ENCODE peak calls at places on chromosomes 7 and 10, in nine cellular contexts. K is H9, V is brain microvascular endothelial cell, U is AG04449, S is heart right ventricle, G is RWPE1, M is fibroblast of the aortic adventitia, A is left ventricle myocardium inferior, Q is cardiac fibroblast. X is an unnamed sample.

GRCh38 chr10:42753126-42753506 is 29.5 kb upstream of the BMS1 start:
- DNase-seq in K (peak; percentile 92), V (peak; percentile 58), A (peak; percentile 77), G (peak; percentile 65), M (peak; percentile 67), Q (peak; percentile 77), S (peak; percentile 83), U (peak; percentile 4), X (peak; percentile 46)

GRCh38 chr7:90966346-90966745 is 297.9 kb upstream of the FZD1 start:
- DNase-seq in U (no peak), G (no peak), K (no peak), M (no peak), V (no peak), A (no peak), S (no peak), Q (no peak), X (no peak)

GRCh38 chr10:92222603-92223275 is 68.1 kb downstream of the CPEB3 start:
- DNase-seq in Q (peak; percentile 52), U (no peak), M (peak; percentile 47), A (no peak), S (no peak), V (peak; percentile 22), K (no peak), G (peak; percentile 94), X (no peak)

GRCh38 chr7:81005254-81005653 is 86.4 kb upstream of the SEMA3C start:
- DNase-seq in Q (no peak), S (peak; percentile 18), G (no peak), A (peak; percentile 24), K (no peak), M (peak; percentile 41), U (no peak), V (no peak), X (no peak)

GRCh38 chr7:51263631-51264484 is 52.8 kb downstream of the COBL start:
- DNase-seq in A (no peak), U (no peak), S (no peak), M (no peak), G (peak; percentile 46), K (no peak), V (no peak), Q (no peak), X (no peak)

GRCh38 chr10:72687035-72687434 is 4.9 kb upstream of the MCU start:
- DNase-seq in U (no peak), A (no peak), K (no peak), Q (peak; percentile 51), S (no peak), M (no peak), V (no peak), G (no peak), X (no peak)

GRCh38 chr7:133645870-133646492 is 393.1 kb downstream of the EXOC4 start:
- DNase-seq in K (no peak), M (peak; percentile 55), U (no peak), G (no peak), V (no peak), Q (peak; percentile 54), A (no peak), S (no peak), X (no peak)

GRCh38 chr10:95183451-95184230 is 10.4 kb upstream of the ACSM6 start:
- DNase-seq in A (peak; percentile 88), V (peak; percentile 67), U (no peak), G (peak; percentile 89), M (peak; percentile 68), S (peak; percentile 92), Q (peak; percentile 85), K (peak; percentile 92), X (peak; percentile 87)

GRCh38 chr10:27699778-27700177 is 45.8 kb downstream of the MKX start:
- DNase-seq in U (no peak), Q (no peak), S (no peak), G (no peak), A (no peak), K (no peak), M (no peak), V (no peak), X (no peak)

GRCh38 chr7:50739744-50740455 is 42.8 kb downstream of the GRB10 start:
- DNase-seq in V (no peak), G (no peak), S (no peak), M (no peak), K (no peak), Q (no peak), U (no peak), A (no peak), X (no peak)

GRCh38 chr7:140390466-140391190 is 7.7 kb downstream of the SLC37A3 start:
- DNase-seq in A (no peak), V (no peak), U (no peak), S (no peak), Q (peak; percentile 37), K (no peak), G (no peak), M (peak; percentile 27), X (peak; percentile 32)

DNA sequence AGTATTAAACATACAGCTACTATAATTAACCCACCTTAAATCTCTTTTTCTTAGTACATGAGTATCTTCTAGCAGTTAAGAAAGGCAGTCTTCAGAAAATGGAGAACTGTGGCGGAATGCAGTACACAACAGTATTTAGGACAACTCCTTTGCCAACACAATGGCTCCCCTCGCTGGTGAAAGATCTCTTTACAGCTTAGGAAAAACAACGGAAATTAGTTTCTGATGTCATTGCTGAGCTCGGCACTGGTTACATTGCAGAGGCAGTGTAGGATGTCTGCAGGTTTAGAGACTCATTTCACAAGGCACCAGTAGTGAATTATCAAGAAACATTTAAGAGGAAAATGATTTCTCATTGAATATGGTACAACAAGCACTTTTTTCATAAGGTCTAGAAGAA is 43.4 kb downstream of the GLRX3 start:
- DNase-seq in G (peak; percentile 37), K (no peak), M (peak; percentile 81), A (no peak), U (peak; percentile 34), S (no peak), Q (peak; percentile 87), V (peak; percentile 80), X (no peak)
- TF ChIP-seq CTCF in G (peak; percentile 25), K (peak; percentile 73), M (peak; percentile 55), A (peak; percentile 43), U (peak; percentile 53), S (peak; percentile 54), Q (peak; percentile 48), V (peak; percentile 66), X (no peak)

GRCh38 chr10:102113956-102114857 is 6.0 kb downstream of the LDB1 start:
- DNase-seq in M (no peak), K (peak; percentile 38), U (no peak), S (peak; percentile 35), V (no peak), Q (no peak), G (no peak), A (peak; percentile 35), X (peak; percentile 34)

GRCh38 chr10:102113261-102113955 is 6.8 kb downstream of the LDB1 start:
- DNase-seq in A (no peak), M (no peak), S (no peak), K (no peak), V (no peak), G (peak; percentile 77), Q (no peak), U (no peak), X (no peak)

GRCh38 chr10:102111276-102111675 is 8.9 kb downstream of the LDB1 start:
- DNase-seq in A (no peak), G (no peak), K (no peak), V (no peak), U (no peak), M (no peak), Q (no peak), S (no peak), X (no peak)

GRCh38 chr10:102114861-102115618 is 5.1 kb downstream of the LDB1 start:
- DNase-seq in M (peak; percentile 62), A (peak; percentile 92), U (no peak), V (peak; percentile 68), Q (peak; percentile 81), S (peak; percentile 89), K (peak; percentile 94), G (peak; percentile 92), X (peak; percentile 70)

GRCh38 chr10:102112210-102112817 is 7.9 kb downstream of the LDB1 start:
- DNase-seq in M (no peak), G (no peak), U (no peak), V (no peak), K (no peak), Q (no peak), A (no peak), S (no peak), X (no peak)
- TF ChIP-seq CTCF in M (peak; percentile 30), G (no peak), U (no peak), V (peak; percentile 39), K (peak; percentile 65), Q (peak; percentile 27), A (no peak), S (no peak), X (no peak)

GRCh38 chr10:110600487-110601101 is 33.1 kb downstream of the SMC3 start:
- DNase-seq in Q (peak; percentile 80), K (peak; percentile 45), G (peak; percentile 23), U (no peak), S (no peak), A (no peak), V (peak; percentile 65), M (peak; percentile 70), X (no peak)
- TF ChIP-seq CTCF in Q (peak; percentile 56), K (peak; percentile 76), G (peak; percentile 70), U (peak; percentile 47), S (peak; percentile 50), A (peak; percentile 51), V (peak; percentile 71), M (peak; percentile 47), X (no peak)

GRCh38 chr7:20158684-20159083 is 58.5 kb downstream of the MACC1 start:
- DNase-seq in U (no peak), S (no peak), K (no peak), Q (peak; percentile 66), A (no peak), G (no peak), M (peak; percentile 80), V (no peak), X (no peak)
- TF ChIP-seq CTCF in U (no peak), S (peak; percentile 61), K (no peak), Q (peak; percentile 40), A (peak; percentile 69), G (no peak), M (peak; percentile 38), V (peak; percentile 40), X (no peak)

X was measured in activated B cell treated with CpG ODN at 0.5 μM for 24 hours.